ENCODE peak calls at places on chromosomes 4 and X, in ten cellular contexts. I is brain microvascular endothelial cell, S is DND-41, T is heart right ventricle, Y is cardiac muscle cell, O is fibroblast of mammary gland, B is right lobe of liver, D is H1, K is thoracic aorta, C is adrenal gland. Q is an unnamed sample.

GRCh38 chrX:111244238-111244750 is 26.0 kb downstream of the CAPN6 start:
- DNase-seq in K (no peak), O (peak), D (no peak), T (no peak), Y (peak), C (no peak), S (no peak), I (peak), B (no peak), Q (peak)

GRCh38 chr4:2930821-2931764 is 32.1 kb downstream of the NOP14 start:
- DNase-seq in S (no peak), I (no peak), Y (no peak), D (no peak), T (no peak), C (no peak), O (no peak), K (peak), B (peak), Q (no peak)

GRCh38 chr4:173909294-173909693 is 374.2 kb downstream of the FBXO8 start:
- DNase-seq in D (no peak), C (no peak), O (no peak), S (no peak), Y (no peak), B (no peak), I (no peak), T (no peak), K (no peak), Q (no peak)

GRCh38 chr4:80454040-80454439 is 118.5 kb downstream of the CFAP299 start:
- DNase-seq in I (no peak), S (no peak), Y (no peak), K (no peak), B (no peak), C (no peak), T (no peak), D (no peak), O (no peak), Q (no peak)

GRCh38 chrX:77658886-77659285 is 127.1 kb downstream of the ATRX start:
- DNase-seq in C (no peak), I (no peak), O (no peak), B (no peak), T (no peak), S (no peak), Y (no peak), D (no peak), K (no peak), Q (no peak)

GRCh38 chr4:154822775-154823174 is 41.7 kb downstream of the RBM46 start:
- DNase-seq in I (no peak), Y (peak), O (peak), S (no peak), T (no peak), K (no peak), D (no peak), B (no peak), C (no peak), Q (no peak)

GRCh38 chr4:75598390-75598789 is 31.9 kb downstream of the CDKL2 start:
- DNase-seq in K (no peak), Y (peak), C (no peak), S (no peak), B (no peak), I (no peak), T (no peak), D (no peak), O (peak), Q (peak)

GRCh38 chr4:12889054-12889453 is 595.1 kb downstream of the RAB28 start:
- DNase-seq in K (peak), B (no peak), T (peak), D (no peak), I (peak), O (peak), S (no peak), Y (peak), C (no peak), Q (no peak)

GRCh38 chrX:13167444-13168207 is 123.2 kb upstream of the FAM9C start:
- DNase-seq in Y (peak), C (peak), D (no peak), T (peak), B (no peak), K (no peak), S (no peak), I (no peak), O (peak), Q (peak)

GRCh38 chrX:16848541-16848940 is 21.6 kb downstream of the RBBP7 start:
- DNase-seq in C (peak), T (no peak), Y (no peak), B (no peak), K (no peak), D (no peak), I (no peak), O (peak), S (no peak), Q (no peak)

GRCh38 chr4:10684631-10685030 is at the start of gene CLNK:
- DNase-seq in S (no peak), O (no peak), B (no peak), D (no peak), K (no peak), I (no peak), C (no peak), Y (no peak), T (no peak), Q (peak)

GRCh38 chr4:187027231-187027760 is 303.6 kb upstream of the FAT1 start:
- DNase-seq in B (no peak), D (no peak), K (no peak), O (no peak), Y (no peak), I (no peak), S (no peak), T (peak), C (no peak), Q (no peak)

GRCh38 chr4:184324939-184325477 is 107.3 kb upstream of the ENPP6 start:
- DNase-seq in D (no peak), C (no peak), S (no peak), O (no peak), Y (no peak), T (no peak), B (no peak), K (no peak), I (no peak), Q (no peak)

GRCh38 chr4:155426953-155427352 is 50.2 kb upstream of the MAP9 start:
- DNase-seq in S (no peak), D (peak), C (no peak), O (no peak), K (no peak), T (no peak), B (no peak), I (no peak), Y (no peak), Q (no peak)

GRCh38 chr4:149493492-149493891 is 322.2 kb downstream of the IQCM start:
- DNase-seq in K (no peak), I (no peak), O (no peak), S (no peak), T (no peak), C (no peak), D (no peak), Y (no peak), B (no peak), Q (no peak)
- TF ChIP-seq CTCF in K (no peak), I (no peak), O (no peak), S (no peak), T (no peak), C (no peak), D (no peak), Y (no peak), B (no peak), Q (no peak)

GRCh38 chr4:24321151-24321550 is 263.2 kb downstream of the DHX15 start:
- DNase-seq in D (no peak), Y (peak), S (no peak), T (no peak), B (no peak), O (peak), K (no peak), I (no peak), C (no peak), Q (no peak)
- H3K4me3 ChIP-seq in D (peak), Y (no peak), S (no peak), T (no peak), B (no peak), O (no peak), K (no peak), I (no peak), C (no peak), Q (no peak)

DNA sequence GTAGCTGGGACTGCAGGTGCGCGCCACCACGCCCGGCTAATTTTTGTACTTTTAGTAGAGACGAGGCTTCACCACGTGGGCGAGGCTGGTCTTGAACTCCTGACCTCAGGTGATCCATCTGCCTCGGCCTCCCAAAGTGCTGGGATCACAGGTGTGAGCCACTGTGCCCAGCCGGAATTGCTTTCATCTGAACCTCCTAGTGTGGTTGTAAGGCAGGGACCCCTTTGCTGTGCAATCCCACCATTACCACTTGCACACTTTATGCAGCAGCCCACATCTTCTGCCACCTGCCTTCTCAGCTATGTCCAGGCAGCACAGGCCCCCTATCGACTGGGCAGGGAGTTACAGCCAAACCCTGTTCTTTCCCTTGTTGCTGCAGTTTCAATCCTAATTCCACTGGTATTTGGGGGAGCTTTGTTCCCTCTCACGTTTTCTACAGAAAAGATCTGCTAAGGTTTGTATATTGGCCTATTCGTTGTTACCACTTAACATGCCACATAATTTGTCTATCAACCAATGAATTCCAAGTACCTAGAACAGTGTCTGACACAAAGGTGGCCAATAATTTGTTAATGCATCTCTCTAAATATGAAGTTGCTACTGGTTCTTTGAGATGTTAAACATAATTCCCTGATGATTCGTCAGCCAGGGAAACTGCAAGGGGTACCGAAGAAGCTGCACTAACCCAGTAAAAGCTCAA is 6.5 kb downstream of the RPL39 start:
- DNase-seq in I (no peak), D (peak), S (peak), K (no peak), O (peak), B (no peak), T (no peak), C (peak), Y (peak), Q (peak)
- TF ChIP-seq CTCF in I (peak), D (peak), S (peak), K (no peak), O (peak), B (peak), T (peak), C (peak), Y (peak), Q (peak)

DNA sequence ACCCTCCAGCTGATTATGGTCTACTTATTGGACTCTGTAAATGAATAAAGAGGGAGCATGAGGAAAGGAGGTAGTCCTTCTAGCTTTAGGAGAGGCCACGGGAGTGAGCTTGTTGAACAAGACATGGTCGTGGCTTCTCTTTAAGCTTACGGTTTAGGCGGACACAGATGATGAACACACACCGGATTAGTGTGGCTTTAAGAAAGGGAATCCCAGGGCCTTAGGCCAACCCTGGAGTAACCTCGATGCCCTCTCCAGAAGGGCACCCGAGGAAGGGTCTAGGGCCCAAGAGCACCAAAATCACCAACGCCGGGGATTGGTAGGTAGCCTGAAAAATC is 39.4 kb downstream of the ERVMER34-1 start:
- DNase-seq in I (no peak), B (no peak), C (no peak), T (no peak), O (no peak), S (no peak), K (no peak), D (no peak), Y (no peak), Q (no peak)
- H3K4me3 ChIP-seq in I (peak), B (peak), C (no peak), T (peak), O (peak), S (peak), K (peak), D (peak), Y (no peak), Q (peak)

GRCh38 chr4:159290321-159291030 is 187.6 kb downstream of the RAPGEF2 start:
- DNase-seq in B (no peak), O (peak), D (no peak), S (no peak), K (no peak), T (no peak), I (peak), Y (no peak), C (no peak), Q (no peak)
- TF ChIP-seq CTCF in B (no peak), O (no peak), D (no peak), S (no peak), K (no peak), T (no peak), I (no peak), Y (no peak), C (no peak), Q (no peak)

GRCh38 chrX:153642313-153642654 is 4.7 kb upstream of the DUSP9 start:
- DNase-seq in Y (no peak), O (no peak), B (no peak), S (peak), K (no peak), I (no peak), T (no peak), C (no peak), D (no peak), Q (no peak)

GRCh38 chrX:153644356-153645125 is 2.5 kb upstream of the DUSP9 start:
- DNase-seq in C (peak), K (no peak), I (no peak), T (no peak), S (no peak), Y (no peak), B (peak), O (no peak), D (no peak), Q (no peak)

GRCh38 chrX:153643431-153644351 is 3.3 kb upstream of the DUSP9 start:
- DNase-seq in O (no peak), Y (no peak), C (no peak), K (no peak), B (no peak), T (no peak), D (no peak), S (no peak), I (no peak), Q (no peak)

GRCh38 chrX:153641575-153642312 is 5.3 kb upstream of the DUSP9 start:
- DNase-seq in D (no peak), B (no peak), S (no peak), I (no peak), C (no peak), Y (no peak), T (no peak), O (no peak), K (no peak), Q (no peak)

DNA sequence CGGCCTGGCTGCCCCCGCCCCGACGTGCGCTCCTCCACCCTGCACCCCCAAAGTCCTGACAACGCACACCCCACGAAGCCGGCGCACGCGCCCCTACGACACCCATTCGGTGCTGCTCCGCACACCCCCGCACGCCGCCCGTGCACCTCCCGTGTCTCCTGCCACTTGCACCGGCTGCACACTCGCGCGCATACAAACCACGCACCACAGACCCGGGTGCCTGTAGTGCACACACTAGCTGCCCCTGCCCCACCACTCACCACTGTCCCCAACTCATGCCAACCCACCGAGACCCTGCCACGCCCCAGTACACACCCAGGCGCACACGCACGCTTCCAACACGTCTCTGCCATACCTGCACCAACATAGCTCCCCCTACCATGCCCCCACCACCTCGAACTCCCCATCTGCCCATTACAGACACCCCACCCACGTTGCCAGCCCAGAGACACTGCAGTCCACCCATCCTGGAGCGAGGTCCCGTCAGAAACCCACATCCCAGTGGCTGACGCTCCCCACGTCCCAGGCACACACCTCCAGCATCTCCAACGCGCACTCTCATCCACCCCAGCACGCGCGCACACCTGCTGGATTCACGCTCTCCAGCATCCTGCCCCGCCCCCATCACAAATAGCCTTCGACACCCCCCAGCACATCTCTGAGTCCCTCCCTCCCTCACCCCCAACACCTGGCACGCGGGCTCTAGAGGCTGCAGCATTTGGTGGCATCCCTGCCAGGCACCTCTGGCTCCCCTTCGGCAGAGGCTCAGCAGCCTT is 4.2 kb upstream of the DUSP9 start:
- DNase-seq in S (no peak), T (no peak), D (no peak), B (no peak), C (no peak), I (no peak), Y (no peak), O (no peak), K (no peak), Q (no peak)
- H3K4me3 ChIP-seq in S (no peak), T (no peak), D (peak), B (no peak), C (no peak), I (no peak), Y (peak), O (no peak), K (no peak), Q (no peak)

DNA sequence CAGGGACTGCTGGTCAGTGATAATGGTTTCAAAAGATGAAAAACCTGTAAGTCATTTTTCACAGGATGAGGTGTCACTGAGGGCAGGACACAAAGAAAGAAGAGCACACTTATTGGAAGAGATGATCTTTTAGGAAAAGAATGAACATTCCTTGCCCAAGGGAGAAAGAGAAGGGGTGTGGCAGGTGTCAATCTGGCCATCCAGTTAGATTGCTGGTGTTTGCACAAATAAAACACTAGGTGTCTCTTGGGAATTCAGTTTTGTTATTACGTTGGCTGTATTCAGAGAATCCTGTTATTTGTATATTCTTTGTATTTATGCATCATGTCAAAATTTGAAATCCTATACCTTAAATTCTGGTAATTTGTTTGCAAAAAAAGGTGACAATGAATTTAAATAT is 244.4 kb downstream of the GPAT3 start:
- DNase-seq in B (no peak), S (no peak), O (no peak), D (no peak), C (no peak), T (no peak), Y (no peak), I (no peak), K (no peak), Q (no peak)
- TF ChIP-seq CTCF in B (no peak), S (no peak), O (no peak), D (no peak), C (no peak), T (no peak), Y (no peak), I (no peak), K (no peak), Q (no peak)

DNA sequence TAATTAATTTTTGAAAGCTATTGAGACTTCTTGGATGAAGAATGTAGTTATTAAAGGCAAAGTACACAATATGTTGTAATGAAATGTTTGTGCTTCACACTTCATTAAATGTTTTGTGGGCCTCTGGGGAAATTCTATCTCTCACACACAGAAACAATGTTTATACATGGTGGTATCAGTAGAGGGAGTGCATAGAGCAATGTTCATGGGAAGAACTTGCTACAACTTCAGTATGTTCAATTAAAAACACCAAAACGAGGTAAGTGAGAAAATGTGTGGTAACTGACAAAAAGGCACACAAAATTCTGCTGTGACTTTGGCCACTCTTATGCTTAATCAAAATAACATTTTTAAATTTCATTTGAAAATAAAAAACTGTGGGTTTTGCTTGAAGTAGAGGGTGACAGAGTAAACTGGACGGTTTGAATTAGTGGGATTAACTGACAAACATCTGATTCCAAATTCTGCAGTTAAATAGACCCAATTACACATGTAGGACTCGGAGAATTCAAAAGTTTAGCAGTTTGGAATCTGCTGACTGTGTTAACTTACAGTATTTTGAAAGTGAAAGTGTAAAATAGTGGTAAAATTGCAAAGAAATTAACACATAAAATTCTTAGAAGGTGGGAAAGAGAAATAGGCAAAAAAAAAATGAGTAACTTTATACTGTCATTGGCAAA is 111.4 kb upstream of the TTC29 start:
- DNase-seq in Y (peak), S (no peak), C (no peak), T (no peak), B (no peak), K (no peak), O (peak), I (no peak), D (no peak), Q (peak)
- H3K4me3 ChIP-seq in Y (no peak), S (no peak), C (no peak), T (peak), B (peak), K (peak), O (peak), I (peak), D (no peak), Q (peak)

GRCh38 chr4:109552240-109552639 is 7.8 kb upstream of the MCUB start:
- DNase-seq in S (no peak), T (no peak), C (no peak), Y (no peak), K (no peak), B (no peak), D (no peak), I (no peak), O (no peak), Q (no peak)
- TF ChIP-seq CTCF in S (no peak), T (no peak), C (no peak), Y (no peak), K (no peak), B (no peak), D (no peak), I (no peak), O (no peak), Q (no peak)